ENCODE peak calls at places on chromosomes 6 and 20, in six cellular contexts. B is B cell, A is GM04504, C is H9, W is caudate nucleus, D is astrocyte of the cerebellum. N is an unnamed sample.

GRCh38 chr20:57749131-57749690 is 39.4 kb upstream of the PMEPA1 start:
- DNase-seq in W (no peak), B (peak; percentile 8), A (no peak), D (no peak), C (no peak), N (no peak)

GRCh38 chr6:25961619-25962367 is 809 bp upstream of the TRIM38 start:
- DNase-seq in D (no peak), C (no peak), W (no peak), A (no peak), B (no peak), N (no peak)

GRCh38 chr20:48812600-48813445 is 15.0 kb downstream of the PREX1 start:
- DNase-seq in D (no peak), W (no peak), B (no peak), C (no peak), A (no peak), N (no peak)

GRCh38 chr6:26257272-26257671 is 107.7 kb upstream of the BTN3A2 start:
- DNase-seq in D (no peak), W (no peak), C (no peak), B (no peak), A (no peak), N (no peak)

GRCh38 chr6:83183082-83183828 is 9.8 kb downstream of the PGM3 start:
- DNase-seq in W (no peak), A (peak; percentile 88), D (no peak), B (no peak), C (no peak), N (no peak)

GRCh38 chr6:31321005-31321707 is 35.8 kb downstream of the HLA-B start:
- DNase-seq in C (no peak), D (no peak), B (no peak), A (no peak), W (no peak), N (no peak)

GRCh38 chr20:48440916-48441315 is 386.9 kb downstream of the PREX1 start:
- DNase-seq in A (no peak), D (no peak), W (no peak), B (no peak), C (no peak), N (no peak)

GRCh38 chr20:58542411-58543095 is 27.4 kb upstream of the APCDD1L start:
- DNase-seq in C (no peak), A (no peak), W (no peak), B (no peak), D (no peak), N (no peak)

GRCh38 chr20:8166730-8167129 is 34.7 kb downstream of the PLCB1 start:
- DNase-seq in C (no peak), D (no peak), A (no peak), W (no peak), B (no peak), N (no peak)

GRCh38 chr6:137155830-137156229 is 17.6 kb downstream of the IL22RA2 start:
- DNase-seq in B (peak; percentile 43), A (no peak), C (no peak), D (peak; percentile 47), W (no peak), N (no peak)

GRCh38 chr6:22873531-22874136 is 304.3 kb downstream of the HDGFL1 start:
- DNase-seq in D (no peak), W (no peak), C (no peak), A (no peak), B (no peak), N (no peak)

GRCh38 chr6:5941188-5941587 is 65.5 kb downstream of the NRN1 start:
- DNase-seq in W (no peak), B (no peak), C (no peak), A (no peak), D (peak; percentile 71), N (no peak)

GRCh38 chr6:42046491-42047219 is 3.7 kb upstream of the TAF8 start:
- DNase-seq in B (no peak), C (no peak), A (no peak), D (no peak), W (no peak), N (no peak)

GRCh38 chr20:219290-220115 is 7.6 kb upstream of the DEFB129 start:
- DNase-seq in W (no peak), D (no peak), A (no peak), B (peak; percentile 10), C (peak; percentile 31), N (no peak)

GRCh38 chr6:166925141-166925996 is 31.0 kb downstream of the RNASET2 start:
- DNase-seq in D (no peak), C (no peak), A (no peak), W (no peak), B (no peak), N (no peak)

GRCh38 chr6:43936476-43936875 is 166.5 kb downstream of the VEGFA start:
- DNase-seq in D (no peak), C (peak; percentile 16), W (no peak), B (no peak), A (no peak), N (no peak)

GRCh38 chr20:56986931-56987720 is 279.3 kb downstream of the BMP7 start:
- DNase-seq in D (no peak), A (no peak), W (no peak), B (no peak), C (no peak), N (no peak)

GRCh38 chr6:86529635-86530034 is 407.7 kb upstream of the HTR1E start:
- DNase-seq in A (no peak), B (no peak), D (no peak), C (no peak), W (no peak), N (no peak)

N was measured in occipital lobe.